ENCODE peak calls at places on chromosomes 7 and 10, in eight cellular contexts. S is activated T-cell treated with anti-CD3 and anti-CD28 coated beads, Interleukin-2, amount 50 U/mL, for 48 hours; M is mucosa of gallbladder; B is activated T-helper 1 cell treated with anti-CD3 and anti-CD28 coated beads, Interleukin-12 subunit alpha, Interleukin-12 subunit beta, Interleukin-2, Interleukin-4 antibody, amounts not matched to agents 30 ng/mL and 10 ng/mL and 1 ng/mL, durations not matched to agents 14 hours and 24 hours and 36 hours; U is fibroblast of lung; D is glomerular endothelial cell; V is activated naive CD4-positive, alpha-beta T cell treated with anti-CD3 and anti-CD28 coated beads, Interleukin-2, amount 10 ng/mL, durations not matched to agents 7 days and 5 days; F is non-pigmented ciliary epithelial cell. L is an unnamed sample.

GRCh38 chr10:3226960-3227724 is 54.6 kb upstream of the PITRM1 start:
- DNase-seq in S (no peak), M (no peak), B (no peak), U (peak), D (no peak), V (no peak), F (peak), L (no peak)

GRCh38 chr10:110751845-110752244 is 107.7 kb downstream of the RBM20 start:
- DNase-seq in S (no peak), M (no peak), B (no peak), U (no peak), D (no peak), V (no peak), F (no peak), L (peak)

GRCh38 chr10:44865289-44865671 is 45.9 kb upstream of the TMEM72 start:
- DNase-seq in S (no peak), M (no peak), B (no peak), U (no peak), D (no peak), V (no peak), F (no peak), L (no peak)

GRCh38 chr7:43575506-43575905 is 7.4 kb upstream of the STK17A start:
- DNase-seq in S (no peak), M (no peak), B (no peak), U (no peak), D (no peak), V (no peak), F (no peak), L (no peak)

GRCh38 chr10:117920956-117921355 is 125.8 kb downstream of the RAB11FIP2 start:
- DNase-seq in S (no peak), M (no peak), B (no peak), U (no peak), D (no peak), V (no peak), F (no peak), L (no peak)

GRCh38 chr10:75137533-75138438 is 26.3 kb downstream of the SAMD8 start:
- DNase-seq in S (no peak), M (no peak), B (no peak), U (peak), D (no peak), V (no peak), F (no peak), L (peak)

GRCh38 chr10:11154809-11155208 is 137.1 kb downstream of the CELF2 start:
- DNase-seq in S (no peak), M (no peak), B (no peak), U (no peak), D (no peak), V (no peak), F (no peak), L (no peak)

GRCh38 chr7:123811056-123811455 is 33.9 kb upstream of the HYAL4 start:
- DNase-seq in S (no peak), M (no peak), B (no peak), U (peak), D (no peak), V (no peak), F (no peak), L (no peak)

GRCh38 chr7:50356212-50356944 is 51.9 kb downstream of the IKZF1 start:
- DNase-seq in S (peak), M (no peak), B (no peak), U (no peak), D (no peak), V (no peak), F (no peak), L (no peak)

GRCh38 chr7:47258798-47259197 is 323.1 kb downstream of the TNS3 start:
- DNase-seq in S (no peak), M (no peak), B (no peak), U (no peak), D (no peak), V (no peak), F (no peak), L (no peak)

GRCh38 chr7:19369182-19369581 is 224.0 kb upstream of the FERD3L start:
- DNase-seq in S (no peak), M (no peak), B (no peak), U (no peak), D (no peak), V (no peak), F (no peak), L (no peak)

GRCh38 chr7:21941570-21942224 is 4.0 kb downstream of the CDCA7L start:
- DNase-seq in S (no peak), M (no peak), B (no peak), U (no peak), D (no peak), V (peak), F (no peak), L (no peak)

GRCh38 chr10:89390875-89391576 is 1.4 kb upstream of the IFIT1 start:
- DNase-seq in S (no peak), M (no peak), B (no peak), U (peak), D (no peak), V (no peak), F (no peak), L (no peak)

GRCh38 chr7:70890147-70890969 is 241.6 kb upstream of the GALNT17 start:
- DNase-seq in S (no peak), M (no peak), B (no peak), U (no peak), D (no peak), V (no peak), F (no peak), L (no peak)

GRCh38 chr10:94111367-94111766 is 117.6 kb downstream of the PLCE1 start:
- DNase-seq in S (no peak), M (no peak), B (no peak), U (no peak), D (no peak), V (no peak), F (no peak), L (no peak)

GRCh38 chr7:4045975-4046374 is 636.1 kb upstream of the FOXK1 start:
- DNase-seq in S (no peak), M (no peak), B (no peak), U (no peak), D (no peak), V (no peak), F (no peak), L (no peak)

GRCh38 chr7:1571261-1571650 is 1.4 kb upstream of the PSMG3 start:
- DNase-seq in S (no peak), M (no peak), B (no peak), U (peak), D (no peak), V (no peak), F (no peak), L (no peak)

GRCh38 chr7:98994046-98994944 is 116.0 kb downstream of the TRRAP start:
- DNase-seq in S (no peak), M (no peak), B (no peak), U (no peak), D (no peak), V (no peak), F (no peak), L (no peak)

GRCh38 chr10:20596065-20596760 is 300.9 kb downstream of the NEBL start:
- DNase-seq in S (no peak), M (no peak), B (no peak), U (peak), D (no peak), V (no peak), F (no peak), L (no peak)

GRCh38 chr10:99484626-99485581 is 47.8 kb upstream of the NKX2-3 start:
- DNase-seq in S (no peak), M (no peak), B (no peak), U (no peak), D (no peak), V (no peak), F (no peak), L (no peak)

GRCh38 chr10:18542832-18543231 is 108.6 kb downstream of the NSUN6 start:
- DNase-seq in S (no peak), M (no peak), B (no peak), U (peak), D (no peak), V (no peak), F (no peak), L (no peak)

GRCh38 chr7:36910401-36910800 is 186.1 kb upstream of the AOAH start:
- DNase-seq in S (no peak), M (no peak), B (no peak), U (no peak), D (no peak), V (no peak), F (no peak), L (no peak)

GRCh38 chr10:71011141-71011540 is 122.8 kb upstream of the PCBD1 start:
- DNase-seq in S (no peak), M (no peak), B (no peak), U (no peak), D (no peak), V (no peak), F (no peak), L (no peak)

GRCh38 chr7:82631998-82632397 is 188.4 kb upstream of the CACNA2D1 start:
- DNase-seq in S (no peak), M (no peak), B (no peak), U (peak), D (no peak), V (no peak), F (no peak), L (no peak)

L was measured in activated naive CD8-positive, alpha-beta T cell treated with anti-CD3 and anti-CD28 coated beads, Interleukin-2, amount 50 U/mL, for 24 hours.